ENCODE peak calls at places on chromosomes 3 and 15, in nine cellular contexts. T, F, V, B, O, S, Y, Z and U are unnamed samples.

GRCh38 chr15:25682349-25682748 is 180.8 kb downstream of the ATP10A start:
- DNase-seq in Z (no peak), T (no peak), V (peak; percentile 74), F (no peak), S (no peak), Y (no peak), O (no peak), B (no peak), U (no peak)

GRCh38 chr3:69738291-69738690 is 973 bp upstream of the MITF start:
- DNase-seq in Z (peak; percentile 47), F (no peak), T (no peak), O (no peak), V (no peak), B (peak; percentile 34), S (no peak), Y (no peak), U (no peak)

GRCh38 chr15:36428102-36428845 is 151.2 kb upstream of the CDIN1 start:
- DNase-seq in S (no peak), F (peak; percentile 98), Y (no peak), V (no peak), O (no peak), T (no peak), B (peak; percentile 96), Z (no peak), U (peak; percentile 99)

GRCh38 chr15:23857028-23857641 is 170.0 kb upstream of the NDN start:
- DNase-seq in Y (no peak), S (peak; percentile 91), T (no peak), B (peak; percentile 8), F (no peak), V (no peak), Z (peak; percentile 71), O (peak; percentile 31), U (peak; percentile 1)

GRCh38 chr3:15218689-15219088 is 12.6 kb downstream of the CAPN7 start:
- DNase-seq in O (no peak), B (no peak), S (no peak), V (no peak), F (no peak), Y (no peak), T (no peak), Z (peak; percentile 69), U (no peak)

GRCh38 chr15:74053497-74053896 is 28.9 kb downstream of the GOLGA6A start:
- DNase-seq in Y (no peak), B (no peak), S (no peak), V (no peak), Z (no peak), O (no peak), T (no peak), F (no peak), U (no peak)

GRCh38 chr3:109081746-109082510 is 36.0 kb downstream of the MORC1 start:
- DNase-seq in V (no peak), F (peak; percentile 10), O (no peak), S (peak; percentile 85), Y (no peak), T (no peak), Z (peak; percentile 67), B (peak; percentile 53), U (peak; percentile 36)

GRCh38 chr3:46558184-46559029 is 7.7 kb downstream of the LRRC2 start:
- DNase-seq in Z (peak; percentile 59), F (peak; percentile 64), Y (peak; percentile 79), S (peak; percentile 70), O (peak; percentile 87), B (peak; percentile 79), V (peak; percentile 76), T (peak; percentile 91), U (peak; percentile 65)

GRCh38 chr15:64690008-64690407 is 85.4 kb downstream of the RBPMS2 start:
- DNase-seq in Z (no peak), Y (no peak), O (no peak), T (no peak), S (no peak), F (no peak), B (no peak), V (no peak), U (no peak)

GRCh38 chr3:124793054-124793740 is 62.9 kb downstream of the UMPS start:
- DNase-seq in V (no peak), T (no peak), Y (no peak), F (no peak), O (no peak), B (peak; percentile 69), S (no peak), Z (no peak), U (no peak)

GRCh38 chr15:50150851-50151250 is 31.1 kb upstream of the SLC27A2 start:
- DNase-seq in Z (no peak), V (no peak), T (no peak), F (no peak), Y (no peak), S (no peak), O (no peak), B (no peak), U (no peak)

GRCh38 chr3:187082976-187083375 is 56.3 kb downstream of the RPL39L start:
- DNase-seq in Y (no peak), B (no peak), S (no peak), Z (no peak), O (no peak), T (no peak), V (no peak), F (no peak), U (no peak)

GRCh38 chr15:77295446-77295845 is 124.5 kb downstream of the PEAK1 start:
- DNase-seq in T (no peak), Z (no peak), Y (no peak), O (no peak), F (peak; percentile 34), V (no peak), B (peak; percentile 16), S (no peak), U (peak; percentile 45)

GRCh38 chr15:51864408-51865056 is 35.1 kb downstream of the TMOD3 start:
- DNase-seq in T (no peak), O (no peak), B (peak; percentile 100), Y (no peak), V (no peak), Z (no peak), S (peak; percentile 57), F (no peak), U (no peak)

DNA sequence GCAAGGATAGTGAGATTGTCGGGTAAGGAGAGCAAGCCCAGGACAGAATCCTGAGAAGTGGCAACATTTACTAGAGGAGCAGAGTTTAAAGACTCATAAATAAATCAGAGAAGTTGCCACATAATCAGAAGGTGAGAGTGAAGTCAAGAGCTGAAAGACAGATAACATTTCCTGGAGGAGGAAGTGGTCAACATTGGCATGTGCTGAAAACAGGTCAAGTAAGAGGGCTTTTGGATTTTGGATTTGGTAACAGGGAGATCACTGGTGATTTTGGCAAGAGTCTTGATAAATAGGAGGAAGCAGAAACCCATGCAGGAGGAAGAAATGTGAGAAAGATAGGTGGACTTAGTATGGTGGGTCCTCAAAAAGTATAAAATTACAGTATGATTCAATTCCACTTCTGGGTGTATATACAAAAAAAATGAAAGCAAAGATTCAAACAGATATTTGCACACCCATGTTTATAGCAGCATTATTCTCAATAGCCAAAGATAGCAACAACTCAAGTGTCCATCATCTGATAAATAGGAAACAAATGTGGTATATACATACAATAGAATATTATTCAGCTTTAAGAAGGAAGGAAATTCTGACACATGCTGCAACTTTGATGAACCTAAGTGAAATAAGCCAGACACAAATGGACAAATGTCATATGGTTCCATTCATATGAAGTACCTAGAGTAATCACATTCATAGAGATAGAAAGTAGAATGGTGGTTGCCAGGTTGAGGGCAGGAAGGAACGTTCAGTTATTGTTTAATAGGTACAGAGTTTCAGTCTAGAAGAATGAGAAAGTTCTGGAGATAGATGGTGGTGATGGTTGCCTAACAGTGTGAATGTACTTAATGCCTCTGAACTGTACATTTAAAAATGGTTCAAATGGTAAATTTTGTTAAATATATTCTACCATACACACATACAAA is 27.3 kb upstream of the MBNL1 start:
- DNase-seq in T (no peak), V (no peak), S (no peak), B (peak; percentile 45), Y (no peak), Z (no peak), F (no peak), O (no peak), U (no peak)
- H3K4me3 ChIP-seq in T (no peak overlapping the region), V (no peak overlapping the region), S (no peak overlapping the region), B (no peak overlapping the region), Y (no peak overlapping the region), Z (no peak overlapping the region), F (no peak overlapping the region), O (no peak overlapping the region), U (no peak overlapping the region)

GRCh38 chr3:165195628-165196576 is at the start of gene SLITRK3:
- DNase-seq in Z (peak; percentile 19), Y (no peak), T (peak; percentile 52), O (no peak), S (peak; percentile 60), F (no peak), B (no peak), V (peak; percentile 37), U (no peak)
- H3K27me3 ChIP-seq in Z (peaks cover 79% of the 10 kb centered on the region), Y (peaks cover 66% of the 10 kb centered on the region), T (peaks cover 75% of the 10 kb centered on the region), O (no peaks in the 10 kb centered on the region), S (peaks cover 61% of the 10 kb centered on the region), F (peaks cover 38% of the 10 kb centered on the region), B (peaks cover 39% of the 10 kb centered on the region), V (peaks cover 63% of the 10 kb centered on the region), U (peaks cover 36% of the 10 kb centered on the region)

GRCh38 chr15:94580186-94580585 is 348.8 kb downstream of the MCTP2 start:
- DNase-seq in F (no peak), B (no peak), Z (no peak), Y (no peak), S (no peak), V (no peak), O (no peak), T (no peak), U (no peak)
- TF ChIP-seq CTCF in F (no peak), B (no peak), Z (no peak), Y (no peak), S (no peak), V (no peak), O (no peak), T (no peak), U (no peak)

DNA sequence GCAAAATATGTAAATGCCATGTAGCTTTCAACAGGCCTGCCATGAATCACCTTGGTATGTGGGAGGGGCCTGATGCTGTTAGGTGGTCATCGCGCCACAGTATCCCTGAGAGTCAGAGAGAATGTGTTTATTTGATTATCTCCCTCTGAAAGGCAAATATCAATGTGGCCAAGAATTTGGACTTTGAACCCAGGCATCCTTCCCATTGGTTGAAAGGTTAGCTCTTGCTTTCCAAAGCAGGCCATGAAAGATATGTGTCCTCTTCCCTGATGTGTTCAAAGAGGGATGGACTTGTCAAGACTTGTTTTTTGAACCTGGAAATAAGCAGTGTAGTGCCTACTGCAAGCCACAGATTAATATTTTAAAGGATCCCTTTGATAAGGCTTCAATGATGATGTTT is 36.7 kb downstream of the SRP14 start:
- DNase-seq in Z (no peak), T (no peak), S (peak; percentile 32), Y (no peak), O (no peak), V (no peak), B (peak; percentile 67), F (peak; percentile 8), U (peak; percentile 34)
- H3K4me3 ChIP-seq in Z (no peak overlapping the region), T (no peak overlapping the region), S (no peak overlapping the region), Y (no peak overlapping the region), O (no peak overlapping the region), V (no peak overlapping the region), B (no peak overlapping the region), F (no peak overlapping the region), U (no peak overlapping the region)

GRCh38 chr3:194013928-194014327 is 122.0 kb upstream of the HES1 start:
- DNase-seq in O (no peak), T (no peak), Y (no peak), Z (no peak), F (no peak), S (no peak), B (no peak), V (no peak), U (no peak)
- H3K27me3 ChIP-seq in O (no peaks in the 10 kb centered on the region), T (no peaks in the 10 kb centered on the region), Y (no peaks in the 10 kb centered on the region), Z (no peaks in the 10 kb centered on the region), F (peaks cover 37% of the 10 kb centered on the region), S (no peaks in the 10 kb centered on the region), B (no peaks in the 10 kb centered on the region), V (peaks cover 57% of the 10 kb centered on the region), U (peaks cover 65% of the 10 kb centered on the region)

GRCh38 chr3:5891721-5892120 is 704.2 kb downstream of the EDEM1 start:
- DNase-seq in B (no peak), Y (no peak), V (no peak), O (no peak), Z (no peak), S (no peak), T (no peak), F (no peak), U (no peak)
- TF ChIP-seq CTCF in B (no peak), Y (no peak), V (no peak), O (no peak), Z (no peak), S (no peak), T (no peak), F (no peak), U (no peak)